ENCODE peak calls at places on chromosomes 6 and 20, in eight cellular contexts. G is activated T-helper 2 cell treated with anti-CD3 and anti-CD28 coated beads, Interferon-gamma antibody, Interleukin-2, Interleukin-4, amounts not matched to agents 10 μg/mL and 5 μg/mL and 100 μg/mL, durations not matched to agents 14 hours and 24 hours and 36 hours; Z is LoVo; L is stimulated activated naive B cell treated with anti-CD40 and anti-IgM and Interleukin-4, amounts not matched to agents 10 μg/mL and 1 μg/mL and 100 μg/mL, for 72 hours; M is GM19239; V is anterior cingulate cortex; F is NCI-H1105 treated with DMSO at 0.1 percent for 48 hours; H is spleen. U is an unnamed sample.

GRCh38 chr20:60113024-60113724 is 155.0 kb downstream of the CDH26 start:
- DNase-seq in G (no peak), Z (no peak), L (no peak), M (no peak), V (no peak), F (no peak), H (peak), U (no peak)

GRCh38 chr6:20415304-20416062 is 13.8 kb downstream of the E2F3 start:
- DNase-seq in G (no peak), Z (no peak), L (no peak), M (no peak), V (no peak), F (no peak), H (no peak), U (no peak)

GRCh38 chr6:161257778-161258457 is 15.9 kb downstream of the AGPAT4 start:
- DNase-seq in G (no peak), Z (no peak), L (no peak), M (no peak), V (no peak), F (no peak), H (no peak), U (peak)

GRCh38 chr6:35213824-35214756 is at the start of gene SCUBE3:
- DNase-seq in G (no peak), Z (no peak), L (no peak), M (peak), V (no peak), F (peak), H (no peak), U (peak)

GRCh38 chr6:11374036-11375010 is 141.9 kb upstream of the NEDD9 start:
- DNase-seq in G (no peak), Z (no peak), L (peak), M (no peak), V (no peak), F (no peak), H (no peak), U (no peak)

GRCh38 chr6:4577406-4577805 is 198.8 kb upstream of the CDYL start:
- DNase-seq in G (no peak), Z (no peak), L (no peak), M (no peak), V (no peak), F (no peak), H (no peak), U (peak)

GRCh38 chr20:47502271-47502730 is 614 bp downstream of the NCOA3 start:
- DNase-seq in G (no peak), Z (peak), L (no peak), M (no peak), V (no peak), F (no peak), H (no peak), U (peak)

GRCh38 chr6:145727817-145728388 is 7.4 kb downstream of the EPM2A start:
- DNase-seq in G (no peak), Z (no peak), L (no peak), M (no peak), V (no peak), F (no peak), H (no peak), U (no peak)

GRCh38 chr6:110356778-110357177 is 1.4 kb downstream of the METTL24 start:
- DNase-seq in G (no peak), Z (no peak), L (no peak), M (no peak), V (no peak), F (no peak), H (no peak), U (no peak)

GRCh38 chr20:44959082-44959895 is 908 bp downstream of the TOMM34 start:
- DNase-seq in G (peak), Z (no peak), L (peak), M (no peak), V (no peak), F (no peak), H (no peak), U (peak)